ENCODE peak calls at places on chromosomes 6 and 20, in seven cellular contexts. M, B, E, U, Q, N and X are unnamed samples.

GRCh38 chr20:40848530-40848929 is 159.5 kb upstream of the MAFB start:
- DNase-seq in M (no peak), B (no peak), E (no peak), U (no peak), Q (no peak), N (no peak), X (no peak)

GRCh38 chr6:110285306-110286060 is 72.7 kb downstream of the METTL24 start:
- DNase-seq in M (no peak), B (no peak), E (peak), U (no peak), Q (no peak), N (no peak), X (no peak)

GRCh38 chr20:36094497-36094896 is 60.0 kb upstream of the EPB41L1 start:
- DNase-seq in M (no peak), B (no peak), E (peak), U (no peak), Q (no peak), N (no peak), X (no peak)

GRCh38 chr20:3687655-3688054 is 5.8 kb upstream of the ADAM33 start:
- DNase-seq in M (no peak), B (no peak), E (no peak), U (no peak), Q (peak), N (no peak), X (peak)

GRCh38 chr6:166221636-166222035 is 54.0 kb upstream of the TBXT start:
- DNase-seq in M (no peak), B (no peak), E (no peak), U (no peak), Q (no peak), N (no peak), X (no peak)

GRCh38 chr6:15303162-15303919 is 57.5 kb downstream of the JARID2 start:
- DNase-seq in M (no peak), B (no peak), E (no peak), U (no peak), Q (no peak), N (no peak), X (no peak)

GRCh38 chr6:168300975-168301647 is 18.5 kb downstream of the DACT2 start:
- DNase-seq in M (no peak), B (no peak), E (no peak), U (no peak), Q (no peak), N (no peak), X (no peak)

GRCh38 chr6:132907915-132908314 is 93.5 kb downstream of the RPS12 start:
- DNase-seq in M (no peak), B (no peak), E (no peak), U (no peak), Q (peak), N (no peak), X (no peak)

GRCh38 chr6:41657131-41658094 is 19.1 kb downstream of the MDFI start:
- DNase-seq in M (no peak), B (no peak), E (no peak), U (no peak), Q (no peak), N (no peak), X (no peak)

GRCh38 chr6:11368760-11369159 is 136.3 kb upstream of the NEDD9 start:
- DNase-seq in M (no peak), B (no peak), E (no peak), U (no peak), Q (no peak), N (no peak), X (no peak)

GRCh38 chr6:125511809-125512341 is 210.1 kb upstream of the HDDC2 start:
- DNase-seq in M (no peak), B (no peak), E (no peak), U (peak), Q (peak), N (peak), X (no peak)

GRCh38 chr6:53725791-53726575 is 60.4 kb upstream of the KLHL31 start:
- DNase-seq in M (peak), B (peak), E (peak), U (peak), Q (peak), N (peak), X (peak)

GRCh38 chr6:52375780-52376556 is 14.0 kb downstream of the PAQR8 start:
- DNase-seq in M (no peak), B (no peak), E (no peak), U (no peak), Q (no peak), N (no peak), X (peak)

GRCh38 chr6:84681693-84682326 is 82.6 kb downstream of the TBX18 start:
- DNase-seq in M (no peak), B (no peak), E (no peak), U (no peak), Q (no peak), N (no peak), X (no peak)

GRCh38 chr6:69795469-69796080 is 1.2 kb downstream of the LMBRD1 start:
- DNase-seq in M (no peak), B (no peak), E (no peak), U (no peak), Q (no peak), N (no peak), X (peak)

GRCh38 chr6:29736563-29736962 is 13.3 kb downstream of the HLA-F start:
- DNase-seq in M (no peak), B (no peak), E (no peak), U (no peak), Q (no peak), N (no peak), X (no peak)

GRCh38 chr6:34110610-34111009 is 35.3 kb downstream of the GRM4 start:
- DNase-seq in M (no peak), B (no peak), E (no peak), U (no peak), Q (no peak), N (peak), X (no peak)

GRCh38 chr6:119142051-119142450 is 63.6 kb upstream of the FAM184A start:
- DNase-seq in M (no peak), B (no peak), E (no peak), U (no peak), Q (no peak), N (no peak), X (no peak)

GRCh38 chr20:62352402-62353288 is 14.5 kb downstream of the LAMA5 start:
- DNase-seq in M (peak), B (no peak), E (no peak), U (peak), Q (peak), N (peak), X (peak)

GRCh38 chr6:89281779-89282246 is 33.3 kb downstream of the GABRR2 start:
- DNase-seq in M (no peak), B (no peak), E (no peak), U (no peak), Q (peak), N (no peak), X (no peak)

GRCh38 chr20:58004900-58005299 is 223.6 kb downstream of the ANKRD60 start:
- DNase-seq in M (no peak), B (no peak), E (no peak), U (no peak), Q (no peak), N (no peak), X (no peak)

GRCh38 chr20:61117725-61118124 is 134.3 kb upstream of the CDH4 start:
- DNase-seq in M (no peak), B (no peak), E (no peak), U (no peak), Q (peak), N (no peak), X (no peak)

GRCh38 chr20:32189691-32190607 is 17.6 kb downstream of the PLAGL2 start:
- DNase-seq in M (peak), B (peak), E (peak), U (peak), Q (no peak), N (peak), X (peak)

GRCh38 chr20:9491324-9491723 is 23.1 kb upstream of the LAMP5 start:
- DNase-seq in M (no peak), B (no peak), E (no peak), U (no peak), Q (no peak), N (no peak), X (no peak)

GRCh38 chr6:144285798-144286502 is 815 bp downstream of the UTRN start:
- DNase-seq in M (peak), B (peak), E (peak), U (no peak), Q (peak), N (no peak), X (peak)

GRCh38 chr20:41408986-41409385 is 42.4 kb upstream of the EMILIN3 start:
- DNase-seq in M (peak), B (no peak), E (no peak), U (peak), Q (peak), N (peak), X (peak)

GRCh38 chr6:152232494-152233151 is 404.5 kb downstream of the SYNE1 start:
- DNase-seq in M (no peak), B (no peak), E (no peak), U (no peak), Q (no peak), N (no peak), X (no peak)

GRCh38 chr6:22326500-22326899 is 29.7 kb upstream of the PRL start:
- DNase-seq in M (no peak), B (no peak), E (no peak), U (no peak), Q (no peak), N (no peak), X (no peak)

GRCh38 chr20:57582432-57583288 is 21.8 kb downstream of the PCK1 start:
- DNase-seq in M (peak), B (no peak), E (peak), U (no peak), Q (no peak), N (no peak), X (peak)

GRCh38 chr20:1809611-1810510 is 85.3 kb upstream of the SIRPA start:
- DNase-seq in M (no peak), B (no peak), E (no peak), U (no peak), Q (peak), N (no peak), X (no peak)

GRCh38 chr20:53580376-53581111 is 13.1 kb downstream of the ZNF217 start:
- DNase-seq in M (no peak), B (no peak), E (no peak), U (no peak), Q (peak), N (no peak), X (no peak)

GRCh38 chr6:105587349-105588115 is 184.7 kb upstream of the PREP start:
- DNase-seq in M (no peak), B (no peak), E (no peak), U (no peak), Q (peak), N (no peak), X (no peak)

GRCh38 chr6:143515766-143516355 is 4.3 kb upstream of the FUCA2 start:
- DNase-seq in M (no peak), B (no peak), E (no peak), U (no peak), Q (no peak), N (no peak), X (no peak)

GRCh38 chr6:37872385-37872768 is 52.9 kb downstream of the ZFAND3 start:
- DNase-seq in M (no peak), B (no peak), E (no peak), U (no peak), Q (no peak), N (no peak), X (no peak)

GRCh38 chr6:12060780-12061619 is 48.9 kb downstream of the HIVEP1 start:
- DNase-seq in M (peak), B (no peak), E (peak), U (no peak), Q (peak), N (no peak), X (peak)